ENCODE peak calls at places on chromosomes 7 and 10, in six cellular contexts. B is HFF-Myc; A is endothelial cell; Q is psoas muscle; T is CD8-positive, alpha-beta T cell; C is colonic mucosa. D is an unnamed sample.

GRCh38 chr7:137667633-137668387 is 179.0 kb downstream of the DGKI start:
- DNase-seq in B (no peak), A (no peak), Q (no peak), T (no peak), C (no peak), D (no peak)

GRCh38 chr7:29622335-29623265 is 59.0 kb downstream of the PRR15 start:
- DNase-seq in B (peak), A (no peak), Q (peak), T (no peak), C (no peak), D (no peak)

GRCh38 chr7:137882261-137882668 is 35.5 kb upstream of the DGKI start:
- DNase-seq in B (peak), A (no peak), Q (peak), T (no peak), C (no peak), D (no peak)

GRCh38 chr10:113494736-113495135 is 58.1 kb upstream of the HABP2 start:
- DNase-seq in B (no peak), A (no peak), Q (no peak), T (no peak), C (no peak), D (no peak)

GRCh38 chr10:21524526-21525366 is 736 bp downstream of the SKIDA1 start:
- DNase-seq in B (no peak), A (peak), Q (no peak), T (no peak), C (no peak), D (no peak)

GRCh38 chr7:101237206-101238067 is at the start of gene CLDN15:
- DNase-seq in B (no peak), A (no peak), Q (peak), T (no peak), C (peak), D (no peak)

GRCh38 chr10:113454341-113455061 is 98.4 kb upstream of the HABP2 start:
- DNase-seq in B (no peak), A (peak), Q (peak), T (no peak), C (peak), D (peak)

GRCh38 chr10:19785366-19785765 is 30.9 kb upstream of the PLXDC2 start:
- DNase-seq in B (no peak), A (no peak), Q (no peak), T (no peak), C (no peak), D (no peak)

GRCh38 chr7:151233111-151233701 is 923 bp downstream of the CHPF2 start:
- DNase-seq in B (peak), A (no peak), Q (peak), T (peak), C (no peak), D (no peak)

GRCh38 chr10:15585303-15585715 is 134.4 kb downstream of the ITGA8 start:
- DNase-seq in B (peak), A (peak), Q (peak), T (no peak), C (peak), D (peak)

GRCh38 chr7:2017914-2018785 is 214.6 kb downstream of the MAD1L1 start:
- DNase-seq in B (no peak), A (no peak), Q (peak), T (no peak), C (no peak), D (no peak)

GRCh38 chr7:122847871-122848473 is 38.3 kb downstream of the CADPS2 start:
- DNase-seq in B (no peak), A (no peak), Q (no peak), T (no peak), C (no peak), D (no peak)

GRCh38 chr7:17758008-17758407 is 182.3 kb downstream of the SNX13 start:
- DNase-seq in B (no peak), A (no peak), Q (no peak), T (no peak), C (no peak), D (no peak)

GRCh38 chr7:107027208-107027607 is 17.3 kb upstream of the PRKAR2B start:
- DNase-seq in B (no peak), A (no peak), Q (no peak), T (no peak), C (no peak), D (no peak)

GRCh38 chr7:12584940-12585339 is 14.4 kb downstream of the SCIN start:
- DNase-seq in B (no peak), A (no peak), Q (no peak), T (no peak), C (peak), D (no peak)

GRCh38 chr10:84258034-84258695 is 13.3 kb downstream of the RGR start:
- DNase-seq in B (no peak), A (no peak), Q (no peak), T (peak), C (no peak), D (no peak)

GRCh38 chr7:133513608-133514007 is 260.7 kb downstream of the EXOC4 start:
- DNase-seq in B (no peak), A (no peak), Q (no peak), T (no peak), C (no peak), D (no peak)

GRCh38 chr10:43667317-43667731 is 18.6 kb upstream of the ZNF32 start:
- DNase-seq in B (no peak), A (no peak), Q (peak), T (no peak), C (no peak), D (no peak)

GRCh38 chr10:14736600-14737081 is 38.1 kb downstream of the FAM107B start:
- DNase-seq in B (no peak), A (no peak), Q (no peak), T (no peak), C (no peak), D (no peak)

GRCh38 chr7:80609732-80610131 is 28.7 kb upstream of the CD36 start:
- DNase-seq in B (no peak), A (no peak), Q (no peak), T (no peak), C (no peak), D (no peak)

GRCh38 chr10:110843031-110843430 is 28.7 kb upstream of the PDCD4 start:
- DNase-seq in B (no peak), A (no peak), Q (no peak), T (no peak), C (peak), D (no peak)

GRCh38 chr7:133602291-133602690 is 349.4 kb downstream of the EXOC4 start:
- DNase-seq in B (no peak), A (no peak), Q (no peak), T (no peak), C (no peak), D (no peak)

GRCh38 chr7:124765401-124766352 is at the start of gene GPR37:
- DNase-seq in B (peak), A (peak), Q (peak), T (no peak), C (peak), D (peak)

GRCh38 chr7:93011351-93012294 is 106.2 kb downstream of the SAMD9 start:
- DNase-seq in B (peak), A (no peak), Q (no peak), T (no peak), C (no peak), D (no peak)

GRCh38 chr7:150931199-150931869 is 46.8 kb downstream of the KCNH2 start:
- DNase-seq in B (no peak), A (no peak), Q (no peak), T (peak), C (no peak), D (no peak)

GRCh38 chr7:13898957-13899670 is 90.4 kb downstream of the ETV1 start:
- DNase-seq in B (no peak), A (no peak), Q (no peak), T (no peak), C (no peak), D (no peak)

GRCh38 chr7:41010418-41010817 is 692.5 kb downstream of the INHBA start:
- DNase-seq in B (no peak), A (no peak), Q (peak), T (no peak), C (no peak), D (no peak)

GRCh38 chr10:101490026-101490425 is 98.0 kb downstream of the POLL start:
- DNase-seq in B (no peak), A (no peak), Q (no peak), T (no peak), C (no peak), D (no peak)

GRCh38 chr7:99379043-99379577 is 4.6 kb downstream of the ARPC1B start:
- DNase-seq in B (peak), A (no peak), Q (peak), T (no peak), C (peak), D (no peak)

GRCh38 chr7:115728518-115728917 is 302.0 kb downstream of the TFEC start:
- DNase-seq in B (no peak), A (no peak), Q (no peak), T (no peak), C (no peak), D (no peak)

GRCh38 chr7:3917466-3917865 is 616.4 kb downstream of the SDK1 start:
- DNase-seq in B (no peak), A (no peak), Q (no peak), T (no peak), C (no peak), D (no peak)

GRCh38 chr7:134364619-134365037 is 47.9 kb upstream of the SLC35B4 start:
- DNase-seq in B (no peak), A (no peak), Q (no peak), T (no peak), C (no peak), D (no peak)

GRCh38 chr7:3092468-3092867 is 48.8 kb upstream of the CARD11 start:
- DNase-seq in B (no peak), A (no peak), Q (peak), T (peak), C (peak), D (no peak)

GRCh38 chr10:69866688-69867461 is 65.2 kb downstream of the COL13A1 start:
- DNase-seq in B (peak), A (peak), Q (no peak), T (no peak), C (peak), D (peak)

GRCh38 chr10:109892885-109893284 is 30.4 kb downstream of the XPNPEP1 start:
- DNase-seq in B (peak), A (no peak), Q (peak), T (no peak), C (no peak), D (no peak)

GRCh38 chr7:45000096-45001032 is at the start of gene CCM2:
- DNase-seq in B (no peak), A (peak), Q (peak), T (peak), C (peak), D (peak)

GRCh38 chr10:78255796-78256638 is 222.4 kb downstream of the RPS24 start:
- DNase-seq in B (peak), A (no peak), Q (peak), T (no peak), C (peak), D (no peak)

GRCh38 chr10:52143338-52143737 is 170.7 kb upstream of the DKK1 start:
- DNase-seq in B (no peak), A (no peak), Q (no peak), T (no peak), C (no peak), D (no peak)

GRCh38 chr7:156056548-156056947 is 244.3 kb upstream of the SHH start:
- DNase-seq in B (no peak), A (no peak), Q (no peak), T (no peak), C (no peak), D (no peak)
- TF ChIP-seq CTCF in B (no peak), A (no peak), Q (no peak), T (no peak), C (no peak), D (no peak)

GRCh38 chr10:65827344-65827743 is 1098.5 kb upstream of the LRRTM3 start:
- DNase-seq in B (no peak), A (no peak), Q (no peak), T (no peak), C (no peak), D (no peak)
- TF ChIP-seq CTCF in B (no peak), A (no peak), Q (no peak), T (no peak), C (no peak), D (no peak)

GRCh38 chr7:102319671-102320070 is 33.0 kb downstream of the SH2B2 start:
- DNase-seq in B (no peak), A (no peak), Q (no peak), T (no peak), C (no peak), D (no peak)

GRCh38 chr7:102320181-102320580 is 33.5 kb downstream of the SH2B2 start:
- DNase-seq in B (no peak), A (no peak), Q (no peak), T (no peak), C (no peak), D (no peak)

GRCh38 chr7:102318482-102318971 is 31.9 kb downstream of the SH2B2 start:
- DNase-seq in B (no peak), A (no peak), Q (no peak), T (no peak), C (no peak), D (no peak)

GRCh38 chr7:102313997-102314780 is 27.5 kb downstream of the SH2B2 start:
- DNase-seq in B (no peak), A (no peak), Q (no peak), T (no peak), C (no peak), D (no peak)

DNA sequence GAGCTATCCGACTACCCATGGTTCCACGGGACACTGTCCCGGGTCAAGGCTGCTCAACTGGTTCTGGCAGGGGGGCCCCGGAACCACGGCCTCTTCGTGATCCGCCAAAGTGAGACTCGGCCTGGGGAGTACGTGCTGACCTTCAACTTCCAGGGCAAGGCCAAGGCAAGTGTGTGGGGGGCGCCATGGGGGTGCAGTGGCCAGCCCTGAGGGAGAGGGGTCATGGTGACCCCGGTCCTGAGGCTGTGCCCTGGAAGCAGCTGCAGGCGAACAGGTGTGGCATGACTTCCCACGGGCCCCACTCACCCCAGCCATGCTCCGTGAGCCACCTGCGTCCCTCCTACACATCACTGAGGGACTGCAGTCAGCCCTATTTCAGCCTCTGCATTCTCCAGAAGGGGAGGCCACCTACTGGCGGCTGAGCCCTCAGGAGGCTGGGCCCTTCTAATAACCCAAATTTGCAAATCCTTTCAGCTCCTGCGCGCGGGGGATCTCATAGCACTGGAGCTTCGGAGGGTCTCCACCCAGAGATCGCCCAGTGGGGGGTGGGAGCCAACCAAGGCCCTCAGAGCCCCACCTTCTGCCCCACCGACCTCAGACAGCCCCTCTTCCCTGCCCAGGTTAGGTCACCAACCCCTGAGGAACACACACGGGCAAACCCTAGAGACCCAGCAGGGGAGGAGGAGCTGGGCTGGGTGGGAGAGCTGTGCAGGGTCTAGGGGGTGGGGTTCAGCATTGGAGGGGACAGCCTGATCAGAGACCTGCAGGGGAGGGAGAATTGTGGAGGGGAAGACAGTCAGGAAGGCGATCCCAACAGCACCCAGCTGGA is 30.8 kb downstream of the SH2B2 start:
- DNase-seq in B (no peak), A (no peak), Q (no peak), T (no peak), C (no peak), D (no peak)
- TF ChIP-seq CTCF in B (no peak), A (no peak), Q (no peak), T (no peak), C (no peak), D (no peak)

DNA sequence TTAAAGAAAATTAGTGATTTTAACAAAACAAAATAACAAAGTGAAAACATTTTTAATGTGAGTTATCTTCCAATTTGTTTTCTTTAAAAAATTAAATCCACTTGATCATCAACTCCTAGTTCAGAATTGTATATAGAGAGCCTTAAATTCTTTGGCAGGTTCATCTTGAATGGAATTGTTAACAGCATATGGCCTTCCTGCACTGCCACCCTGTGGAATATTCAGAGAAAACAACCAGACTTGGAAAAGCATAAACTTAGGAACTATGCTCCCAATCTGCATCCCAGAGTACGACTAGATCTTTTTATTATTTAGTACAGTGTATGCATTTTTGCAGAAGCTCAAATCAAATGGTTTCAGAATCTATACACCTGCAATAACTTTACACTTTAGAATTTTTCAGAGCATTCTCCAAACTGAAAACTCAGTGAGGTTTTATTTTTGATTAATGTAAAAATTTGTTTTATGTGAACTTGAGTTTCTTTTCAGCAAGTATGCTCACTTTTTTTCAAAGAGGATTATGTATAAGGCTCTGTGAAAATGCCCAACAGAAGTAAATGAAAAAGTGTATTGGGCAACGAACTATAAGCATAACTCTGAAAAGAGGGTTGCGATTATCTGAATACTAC is 44.9 kb upstream of the ANK3 start:
- DNase-seq in B (peak), A (peak), Q (no peak), T (no peak), C (peak), D (peak)
- TF ChIP-seq CTCF in B (peak), A (peak), Q (peak), T (no peak), C (peak), D (peak)

GRCh38 chr10:124708246-124708779 is 35.9 kb downstream of the FAM53B start:
- DNase-seq in B (no peak), A (no peak), Q (no peak), T (no peak), C (no peak), D (no peak)
- TF ChIP-seq CTCF in B (no peak), A (no peak), Q (no peak), T (no peak), C (no peak), D (no peak)

GRCh38 chr7:87391020-87391701 is 45.7 kb downstream of the CROT start:
- DNase-seq in B (no peak), A (no peak), Q (no peak), T (no peak), C (no peak), D (no peak)
- TF ChIP-seq CTCF in B (no peak), A (no peak), Q (no peak), T (no peak), C (no peak), D (no peak)

GRCh38 chr10:125039354-125039769 is 97.4 kb downstream of the ZRANB1 start:
- DNase-seq in B (no peak), A (no peak), Q (no peak), T (no peak), C (no peak), D (no peak)

GRCh38 chr10:125037145-125037544 is 95.2 kb downstream of the ZRANB1 start:
- DNase-seq in B (peak), A (no peak), Q (no peak), T (no peak), C (peak), D (no peak)

GRCh38 chr10:125041856-125042506 is 100.1 kb downstream of the ZRANB1 start:
- DNase-seq in B (no peak), A (no peak), Q (no peak), T (no peak), C (no peak), D (no peak)

GRCh38 chr10:125035588-125036298 is 93.8 kb downstream of the ZRANB1 start:
- DNase-seq in B (no peak), A (no peak), Q (no peak), T (no peak), C (no peak), D (no peak)

DNA sequence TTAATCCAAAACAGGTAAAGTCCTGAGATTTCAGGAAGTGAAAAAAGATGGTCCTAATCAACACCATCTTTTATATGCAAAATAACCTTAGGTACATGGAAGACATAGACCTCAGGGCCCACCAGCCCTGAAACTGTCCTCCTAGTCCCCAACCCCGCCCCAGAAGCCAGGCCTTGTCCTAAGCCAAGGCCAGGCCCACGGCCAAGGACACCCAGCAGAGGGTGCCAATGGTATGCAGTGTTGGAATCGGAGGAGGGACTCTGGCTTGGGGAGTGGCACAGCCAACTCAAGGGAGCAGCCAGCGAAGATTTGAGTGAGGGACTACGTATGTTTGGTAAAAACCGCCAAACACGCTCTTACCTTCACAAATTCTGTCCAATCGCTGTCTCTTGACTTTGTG is 96.7 kb downstream of the ZRANB1 start:
- DNase-seq in B (no peak), A (no peak), Q (peak), T (no peak), C (peak), D (no peak)
- TF ChIP-seq CTCF in B (no peak), A (no peak), Q (peak), T (no peak), C (no peak), D (no peak)

GRCh38 chr10:74107391-74107790 is 43.2 kb downstream of the AP3M1 start:
- DNase-seq in B (no peak), A (no peak), Q (no peak), T (no peak), C (no peak), D (no peak)
- TF ChIP-seq CTCF in B (no peak), A (no peak), Q (no peak), T (no peak), C (no peak), D (no peak)

D was measured in neural crest cell.